ENCODE peak calls at places on chromosomes 3 and 15, in ten cellular contexts. One of them, this sample, is unnamed.

GRCh38 chr3:54122046-54122801 is at the start of gene CACNA2D3:
- DNase-seq in small intestine: peak
- DNase-seq in RWPE2: no peak
- DNase-seq in C1 segment of cervical spinal cord: no peak
- DNase-seq in natural killer cell treated with Interleukin-12 subunit alpha and Interleukin-12 subunit beta and Interleukin-15 and Interleukin-18, amount 100 ng/mL, for 72 hours: no peak
- DNase-seq in NCI-H510A treated with DMSO at 0.1 percent for 48 hours: peak
- DNase-seq in AG10803: no peak
- DNase-seq in stimulated activated naive CD8-positive, alpha-beta T cell treated with anti-CD3 and anti-CD28 coated beads, Interleukin-15, amount 100 ng/mL, for 72 hours: no peak
- DNase-seq in mammary epithelial cell: peak
- DNase-seq in NCI-H526: peak
- DNase-seq in this sample: no peak

GRCh38 chr15:43789409-43789808 is 2.7 kb upstream of the SERF2 start:
- DNase-seq in NCI-H510A treated with DMSO at 0.1 percent for 48 hours: no peak
- DNase-seq in C1 segment of cervical spinal cord: no peak
- DNase-seq in NCI-H526: peak
- DNase-seq in small intestine: no peak
- DNase-seq in natural killer cell treated with Interleukin-12 subunit alpha and Interleukin-12 subunit beta and Interleukin-15 and Interleukin-18, amount 100 ng/mL, for 72 hours: no peak
- DNase-seq in RWPE2: no peak
- DNase-seq in mammary epithelial cell: no peak
- DNase-seq in AG10803: no peak
- DNase-seq in stimulated activated naive CD8-positive, alpha-beta T cell treated with anti-CD3 and anti-CD28 coated beads, Interleukin-15, amount 100 ng/mL, for 72 hours: no peak
- DNase-seq in this sample: no peak

GRCh38 chr15:47471020-47471419 is 246.3 kb upstream of the SEMA6D start:
- DNase-seq in NCI-H510A treated with DMSO at 0.1 percent for 48 hours: no peak
- DNase-seq in stimulated activated naive CD8-positive, alpha-beta T cell treated with anti-CD3 and anti-CD28 coated beads, Interleukin-15, amount 100 ng/mL, for 72 hours: no peak
- DNase-seq in RWPE2: no peak
- DNase-seq in small intestine: no peak
- DNase-seq in NCI-H526: no peak
- DNase-seq in natural killer cell treated with Interleukin-12 subunit alpha and Interleukin-12 subunit beta and Interleukin-15 and Interleukin-18, amount 100 ng/mL, for 72 hours: no peak
- DNase-seq in AG10803: no peak
- DNase-seq in mammary epithelial cell: no peak
- DNase-seq in C1 segment of cervical spinal cord: no peak
- DNase-seq in this sample: no peak

GRCh38 chr15:53512029-53512428 is 247.4 kb downstream of the WDR72 start:
- DNase-seq in small intestine: peak
- DNase-seq in NCI-H510A treated with DMSO at 0.1 percent for 48 hours: peak
- DNase-seq in natural killer cell treated with Interleukin-12 subunit alpha and Interleukin-12 subunit beta and Interleukin-15 and Interleukin-18, amount 100 ng/mL, for 72 hours: no peak
- DNase-seq in C1 segment of cervical spinal cord: no peak
- DNase-seq in mammary epithelial cell: no peak
- DNase-seq in stimulated activated naive CD8-positive, alpha-beta T cell treated with anti-CD3 and anti-CD28 coated beads, Interleukin-15, amount 100 ng/mL, for 72 hours: no peak
- DNase-seq in NCI-H526: no peak
- DNase-seq in AG10803: no peak
- DNase-seq in RWPE2: no peak
- DNase-seq in this sample: no peak

GRCh38 chr15:38683382-38684242 is 119.0 kb upstream of the RASGRP1 start:
- DNase-seq in small intestine: peak
- DNase-seq in NCI-H526: no peak
- DNase-seq in stimulated activated naive CD8-positive, alpha-beta T cell treated with anti-CD3 and anti-CD28 coated beads, Interleukin-15, amount 100 ng/mL, for 72 hours: peak
- DNase-seq in NCI-H510A treated with DMSO at 0.1 percent for 48 hours: peak
- DNase-seq in AG10803: peak
- DNase-seq in RWPE2: no peak
- DNase-seq in natural killer cell treated with Interleukin-12 subunit alpha and Interleukin-12 subunit beta and Interleukin-15 and Interleukin-18, amount 100 ng/mL, for 72 hours: peak
- DNase-seq in C1 segment of cervical spinal cord: no peak
- DNase-seq in mammary epithelial cell: peak
- DNase-seq in this sample: no peak

GRCh38 chr3:168341965-168342719 is 246.4 kb upstream of the GOLIM4 start:
- DNase-seq in stimulated activated naive CD8-positive, alpha-beta T cell treated with anti-CD3 and anti-CD28 coated beads, Interleukin-15, amount 100 ng/mL, for 72 hours: no peak
- DNase-seq in AG10803: no peak
- DNase-seq in RWPE2: no peak
- DNase-seq in small intestine: no peak
- DNase-seq in natural killer cell treated with Interleukin-12 subunit alpha and Interleukin-12 subunit beta and Interleukin-15 and Interleukin-18, amount 100 ng/mL, for 72 hours: no peak
- DNase-seq in NCI-H526: no peak
- DNase-seq in C1 segment of cervical spinal cord: no peak
- DNase-seq in mammary epithelial cell: no peak
- DNase-seq in NCI-H510A treated with DMSO at 0.1 percent for 48 hours: no peak
- DNase-seq in this sample: no peak

GRCh38 chr3:76950590-76950989 is 89.3 kb upstream of the ROBO2 start:
- DNase-seq in RWPE2: no peak
- DNase-seq in natural killer cell treated with Interleukin-12 subunit alpha and Interleukin-12 subunit beta and Interleukin-15 and Interleukin-18, amount 100 ng/mL, for 72 hours: no peak
- DNase-seq in C1 segment of cervical spinal cord: no peak
- DNase-seq in NCI-H526: no peak
- DNase-seq in stimulated activated naive CD8-positive, alpha-beta T cell treated with anti-CD3 and anti-CD28 coated beads, Interleukin-15, amount 100 ng/mL, for 72 hours: no peak
- DNase-seq in NCI-H510A treated with DMSO at 0.1 percent for 48 hours: no peak
- DNase-seq in small intestine: no peak
- DNase-seq in mammary epithelial cell: no peak
- DNase-seq in AG10803: no peak
- DNase-seq in this sample: no peak

GRCh38 chr3:45210308-45211038 is 15.6 kb downstream of the TMEM158 start:
- DNase-seq in NCI-H510A treated with DMSO at 0.1 percent for 48 hours: peak
- DNase-seq in NCI-H526: peak
- DNase-seq in small intestine: peak
- DNase-seq in natural killer cell treated with Interleukin-12 subunit alpha and Interleukin-12 subunit beta and Interleukin-15 and Interleukin-18, amount 100 ng/mL, for 72 hours: peak
- DNase-seq in RWPE2: peak
- DNase-seq in mammary epithelial cell: peak
- DNase-seq in stimulated activated naive CD8-positive, alpha-beta T cell treated with anti-CD3 and anti-CD28 coated beads, Interleukin-15, amount 100 ng/mL, for 72 hours: peak
- DNase-seq in C1 segment of cervical spinal cord: no peak
- DNase-seq in AG10803: peak
- DNase-seq in this sample: peak

GRCh38 chr15:51681303-51681963 is at the start of gene SCG3:
- DNase-seq in natural killer cell treated with Interleukin-12 subunit alpha and Interleukin-12 subunit beta and Interleukin-15 and Interleukin-18, amount 100 ng/mL, for 72 hours: peak
- DNase-seq in NCI-H526: no peak
- DNase-seq in NCI-H510A treated with DMSO at 0.1 percent for 48 hours: peak
- DNase-seq in AG10803: peak
- DNase-seq in small intestine: peak
- DNase-seq in mammary epithelial cell: peak
- DNase-seq in RWPE2: peak
- DNase-seq in C1 segment of cervical spinal cord: peak
- DNase-seq in stimulated activated naive CD8-positive, alpha-beta T cell treated with anti-CD3 and anti-CD28 coated beads, Interleukin-15, amount 100 ng/mL, for 72 hours: peak
- DNase-seq in this sample: peak